ENCODE peak calls at places on chromosomes 5 and 9, in nine cellular contexts. Z is GM12878, S is Peyer's patch, Y is body of pancreas, J is A549, W is spleen, T is IMR-90, M is tibial nerve, F is heart left ventricle. B is an unnamed sample.

GRCh38 chr5:56910123-56910951 is 941 bp downstream of the SETD9 start:
- DNase-seq in S (peak), J (no peak), Z (no peak), F (peak), Y (no peak), T (no peak), W (peak), M (peak), B (peak)

GRCh38 chr9:10009401-10009800 is 603.4 kb downstream of the PTPRD start:
- DNase-seq in M (no peak), W (no peak), F (no peak), T (no peak), J (no peak), Z (no peak), Y (no peak), S (no peak), B (no peak)

GRCh38 chr9:32180597-32180996 is 203.8 kb upstream of the ACO1 start:
- DNase-seq in M (no peak), W (no peak), T (no peak), J (no peak), Y (no peak), F (no peak), Z (no peak), S (no peak), B (no peak)

GRCh38 chr9:136857166-136857565 is 5.0 kb downstream of the MAMDC4 start:
- DNase-seq in S (no peak), Z (no peak), F (no peak), Y (peak), T (no peak), J (no peak), M (no peak), W (peak), B (no peak)

GRCh38 chr9:20684865-20685696 is 1.0 kb downstream of the FOCAD start:
- DNase-seq in J (peak), F (no peak), Z (no peak), Y (no peak), M (no peak), W (no peak), T (peak), S (no peak), B (no peak)

GRCh38 chr5:1895771-1896420 is 13.2 kb upstream of the IRX4 start:
- DNase-seq in J (no peak), W (peak), M (no peak), T (no peak), F (no peak), S (no peak), Z (no peak), Y (no peak), B (no peak)

GRCh38 chr9:115229496-115229895 is 111.5 kb upstream of the TNC start:
- DNase-seq in T (no peak), M (no peak), F (no peak), S (no peak), Y (no peak), Z (no peak), W (no peak), J (no peak), B (no peak)

GRCh38 chr5:78293856-78294249 is 645 bp downstream of the AP3B1 start:
- DNase-seq in S (no peak), J (no peak), F (no peak), Y (no peak), M (no peak), Z (no peak), W (no peak), T (no peak), B (no peak)

GRCh38 chr5:40385544-40385943 is 294.2 kb upstream of the PTGER4 start:
- DNase-seq in S (no peak), T (peak), Y (no peak), F (no peak), J (no peak), M (no peak), W (no peak), Z (no peak), B (no peak)

GRCh38 chr5:41871866-41872265 is 1.6 kb upstream of the OXCT1 start:
- DNase-seq in W (no peak), S (no peak), M (no peak), J (no peak), F (no peak), Z (no peak), T (peak), Y (no peak), B (no peak)

GRCh38 chr5:151596839-151597539 is 5.9 kb upstream of the FAT2 start:
- DNase-seq in S (no peak), J (no peak), M (no peak), Z (no peak), Y (no peak), W (no peak), T (no peak), F (no peak), B (no peak)

GRCh38 chr5:132427285-132428146 is 58.0 kb downstream of the SLC22A5 start:
- DNase-seq in Y (peak), F (no peak), T (no peak), J (no peak), M (no peak), W (peak), Z (no peak), S (peak), B (no peak)

GRCh38 chr5:95446560-95447221 is 55.5 kb downstream of the FAM81B start:
- DNase-seq in F (no peak), W (no peak), Z (no peak), S (no peak), J (no peak), Y (no peak), M (no peak), T (peak), B (no peak)

GRCh38 chr9:33349743-33350142 is 52.6 kb downstream of the AQP7 start:
- DNase-seq in Z (no peak), S (no peak), F (no peak), T (no peak), W (no peak), M (no peak), J (no peak), Y (no peak), B (no peak)

GRCh38 chr5:61333351-61334223 is 1.5 kb downstream of the ZSWIM6 start:
- DNase-seq in S (peak), M (no peak), T (no peak), W (peak), Y (peak), Z (no peak), F (peak), J (no peak), B (peak)

GRCh38 chr5:127602481-127602880 is 46.4 kb upstream of the CTXN3 start:
- DNase-seq in W (no peak), J (no peak), S (no peak), M (no peak), T (no peak), Z (no peak), Y (no peak), F (no peak), B (no peak)

GRCh38 chr5:33938881-33939280 is 2.7 kb downstream of the RXFP3 start:
- DNase-seq in Y (no peak), F (peak), M (no peak), Z (no peak), T (no peak), S (no peak), W (no peak), J (no peak), B (no peak)

GRCh38 chr9:11973011-11973410 is 720.2 kb upstream of the TYRP1 start:
- DNase-seq in Z (no peak), W (no peak), S (no peak), T (no peak), F (no peak), Y (no peak), J (no peak), M (no peak), B (no peak)

GRCh38 chr9:121388140-121388925 is 18.3 kb upstream of the STOM start:
- DNase-seq in Y (no peak), J (no peak), S (no peak), F (no peak), T (peak), W (no peak), Z (no peak), M (no peak), B (no peak)

GRCh38 chr5:60346391-60346790 is 353.6 kb downstream of the DEPDC1B start:
- DNase-seq in F (no peak), S (no peak), Z (no peak), M (no peak), J (no peak), Y (no peak), T (no peak), W (no peak), B (no peak)

GRCh38 chr9:18474778-18475177 is 825 bp downstream of the ADAMTSL1 start:
- DNase-seq in T (peak), Z (no peak), J (no peak), M (no peak), Y (no peak), F (no peak), W (no peak), S (no peak), B (no peak)
- TF ChIP-seq CTCF in T (no peak), Z (no peak), J (no peak), M (no peak), Y (no peak), F (no peak), W (no peak), S (no peak), B (no peak)

GRCh38 chr5:172714491-172715420 is 56.2 kb downstream of the DUSP1 start:
- DNase-seq in F (peak), W (peak), J (peak), Y (peak), Z (no peak), T (peak), S (peak), M (peak), B (peak)

GRCh38 chr5:172713809-172714490 is 57.0 kb downstream of the DUSP1 start:
- DNase-seq in T (no peak), S (no peak), F (peak), M (no peak), W (peak), J (no peak), Z (no peak), Y (no peak), B (no peak)

GRCh38 chr5:172716796-172717313 is 54.1 kb downstream of the DUSP1 start:
- DNase-seq in J (peak), T (peak), Z (no peak), W (peak), F (peak), S (peak), Y (peak), M (peak), B (peak)

GRCh38 chr5:172715931-172716682 is 54.9 kb downstream of the DUSP1 start:
- DNase-seq in M (no peak), S (no peak), Z (no peak), T (no peak), Y (no peak), J (peak), F (peak), W (no peak), B (no peak)

DNA sequence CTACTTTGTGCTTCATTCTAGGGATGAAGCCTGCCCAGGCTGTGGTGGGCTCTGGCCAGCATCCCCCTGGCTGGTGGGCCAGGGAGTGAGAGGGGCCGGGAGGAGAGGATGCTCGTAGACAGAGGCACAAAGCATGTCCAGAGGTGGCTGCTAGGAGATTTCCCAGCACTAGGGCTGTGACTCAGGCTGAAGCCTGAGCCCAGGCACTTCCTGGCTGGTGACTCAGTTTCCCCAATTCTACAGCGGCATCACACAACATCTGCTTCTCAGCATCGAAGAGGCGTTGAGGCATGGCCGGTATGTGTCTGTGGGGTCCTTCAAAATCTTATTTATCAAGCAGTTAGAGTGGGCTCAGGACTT is 55.6 kb downstream of the DUSP1 start:
- DNase-seq in M (no peak), J (no peak), T (no peak), Z (no peak), S (no peak), Y (no peak), F (no peak), W (no peak), B (no peak)
- H3K27ac ChIP-seq in M (peak), J (peak), T (no peak), Z (no peak), S (no peak), Y (peak), F (peak), W (peak), B (peak)

DNA sequence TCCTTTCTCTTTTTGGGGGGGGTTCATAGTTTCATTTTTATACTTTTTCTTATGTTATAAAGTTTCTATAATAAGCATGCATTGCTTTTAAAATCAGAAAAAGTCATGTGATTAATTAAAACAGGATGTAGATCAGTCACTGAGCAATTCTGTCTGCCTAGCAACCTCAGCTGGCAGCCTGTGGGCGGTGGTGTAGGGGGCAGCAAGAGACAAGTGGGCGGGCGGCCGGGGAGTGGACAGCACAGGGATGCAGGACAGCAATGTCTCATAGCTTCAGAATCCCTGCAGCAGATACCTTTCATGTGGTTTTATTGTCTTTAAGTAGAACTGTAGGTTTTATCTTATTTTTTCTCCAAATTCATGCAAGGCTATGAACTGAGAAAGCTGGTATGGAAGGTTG is 101.9 kb upstream of the S1PR3 start:
- DNase-seq in Z (no peak), Y (no peak), F (no peak), W (no peak), S (no peak), T (peak), M (no peak), J (no peak), B (no peak)
- TF ChIP-seq POLR2A in Z (no peak), Y (no peak), F (no peak), W (no peak), S (no peak), T (no peak), M (no peak), J (no peak), B (no peak)

DNA sequence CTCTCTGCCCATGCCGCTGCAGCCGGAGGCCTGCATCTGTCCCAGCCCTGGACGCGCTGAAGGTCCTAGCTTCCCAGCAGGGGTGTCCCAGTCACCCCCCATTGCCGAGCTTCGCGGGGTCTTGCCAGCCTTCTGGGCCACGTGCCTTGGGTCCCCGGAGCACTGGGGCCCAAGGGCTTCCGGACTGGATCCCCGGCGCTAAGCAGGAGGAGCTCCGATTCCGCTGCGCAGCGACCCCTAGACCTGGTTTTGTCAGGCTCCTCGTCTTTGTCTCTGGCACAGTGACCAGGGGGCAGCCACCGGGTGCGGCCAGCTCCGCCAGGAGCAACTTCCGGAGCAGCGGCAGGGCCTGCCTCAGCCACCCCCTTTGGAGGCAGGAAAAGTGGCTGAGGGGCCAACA is 3.3 kb upstream of the IRX1 start:
- DNase-seq in J (no peak), F (no peak), S (no peak), Y (no peak), M (no peak), T (no peak), W (no peak), Z (no peak), B (no peak)
- TF ChIP-seq CTCF in J (no peak), F (no peak), S (no peak), Y (no peak), M (no peak), T (no peak), W (no peak), Z (no peak), B (no peak)

DNA sequence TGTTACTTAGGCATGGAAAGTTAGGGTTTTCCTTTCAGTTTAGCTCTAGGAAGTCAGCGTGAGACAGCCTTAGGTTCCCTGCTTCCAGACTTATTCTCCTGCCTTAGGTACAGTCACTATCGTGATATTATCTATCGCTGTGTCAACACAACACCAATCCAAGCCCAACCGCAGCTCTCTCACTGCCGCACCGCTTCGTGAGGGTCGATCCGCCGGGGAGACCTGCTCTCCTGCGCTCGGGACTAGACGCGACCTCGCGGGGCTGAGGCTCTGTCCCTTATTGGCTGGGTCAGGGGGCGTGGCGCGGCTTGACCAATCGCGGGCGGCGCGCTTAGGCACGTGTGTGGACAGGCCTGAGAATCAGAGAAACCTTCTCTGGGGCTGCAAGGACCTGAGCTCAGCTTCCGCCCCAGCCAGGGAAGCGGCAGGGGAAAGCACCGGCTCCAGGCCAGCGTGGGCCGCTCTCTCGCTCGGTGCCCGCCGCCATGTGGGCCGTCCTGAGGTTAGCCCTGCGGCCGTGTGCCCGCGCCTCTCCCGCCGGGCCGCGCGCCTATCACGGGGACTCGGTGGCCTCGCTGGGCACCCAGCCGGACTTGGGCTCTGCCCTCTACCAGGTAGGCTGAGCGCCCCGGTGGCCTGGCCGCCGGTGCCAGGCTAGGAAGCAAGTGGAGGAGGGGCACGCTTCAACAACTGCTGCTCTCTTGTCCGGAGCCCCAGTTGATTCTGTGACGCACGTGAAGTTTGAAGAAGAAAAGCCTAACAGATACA is at the start of gene MCCC2:
- DNase-seq in T (peak), M (peak), S (peak), F (peak), Z (peak), W (peak), Y (peak), J (peak), B (peak)
- H3K27ac ChIP-seq in T (peak), M (peak), S (peak), F (peak), Z (peak), W (peak), Y (peak), J (peak), B (peak)

DNA sequence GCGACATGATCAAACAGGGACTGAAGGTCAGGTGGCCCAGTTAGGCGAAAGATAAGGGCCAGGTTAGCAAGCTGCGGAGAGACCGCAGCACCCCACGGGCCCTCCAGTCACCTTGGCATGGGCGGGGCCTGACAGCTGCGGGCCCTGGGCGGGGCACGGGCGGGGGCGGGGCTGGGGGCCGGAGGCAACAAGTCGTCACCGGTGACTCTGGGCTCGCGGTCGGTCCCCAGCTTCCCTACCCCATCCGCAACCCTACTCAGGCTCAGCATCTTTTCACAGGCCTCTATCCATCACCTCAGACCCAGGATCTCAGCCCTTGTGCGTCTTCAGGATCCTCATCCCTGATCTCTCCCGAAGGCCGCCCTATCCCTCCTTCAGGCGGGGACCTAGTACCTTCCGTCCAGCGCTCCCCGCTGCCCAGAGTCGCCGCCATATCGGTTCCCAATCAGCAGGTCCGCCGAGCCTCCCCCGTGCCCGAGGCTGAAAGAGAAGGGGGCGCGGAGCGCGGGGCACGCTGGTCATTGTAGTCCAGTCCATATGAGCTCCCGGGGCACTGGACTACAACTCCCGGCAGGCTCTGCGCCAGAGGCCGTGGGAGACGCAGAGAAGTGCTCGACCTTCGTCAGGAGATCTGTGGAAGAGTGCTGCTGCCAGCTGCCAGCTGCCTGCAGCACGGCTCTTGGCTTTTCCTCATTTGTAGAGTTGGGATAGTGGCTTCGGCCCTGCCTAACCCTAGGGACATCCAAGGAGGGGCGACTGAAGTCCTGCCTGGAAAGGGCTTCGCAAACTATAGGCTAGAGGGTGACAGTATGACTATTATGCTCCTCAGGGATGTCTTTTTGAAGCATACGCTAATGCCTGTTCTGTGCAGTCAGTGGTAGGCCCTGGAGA is at the start of gene DNAJC18:
- DNase-seq in J (peak), S (peak), M (peak), W (peak), Y (peak), F (peak), T (peak), Z (peak), B (peak)
- TF ChIP-seq POLR2A in J (peak), S (peak), M (peak), W (peak), Y (no peak), F (no peak), T (peak), Z (peak), B (no peak)

GRCh38 chr9:127974002-127974768 is 6.6 kb downstream of the EEIG1 start:
- DNase-seq in J (no peak), S (no peak), T (no peak), Y (peak), M (no peak), Z (no peak), W (no peak), F (peak), B (no peak)
- TF ChIP-seq CTCF in J (no peak), S (no peak), T (no peak), Y (no peak), M (no peak), Z (no peak), W (no peak), F (no peak), B (no peak)

GRCh38 chr5:16459451-16459850 is 6.1 kb downstream of the ZNF622 start:
- DNase-seq in Y (no peak), S (no peak), W (no peak), Z (no peak), T (no peak), F (no peak), M (no peak), J (no peak), B (no peak)
- H3K27ac ChIP-seq in Y (no peak), S (no peak), W (no peak), Z (no peak), T (no peak), F (peak), M (no peak), J (no peak), B (no peak)

DNA sequence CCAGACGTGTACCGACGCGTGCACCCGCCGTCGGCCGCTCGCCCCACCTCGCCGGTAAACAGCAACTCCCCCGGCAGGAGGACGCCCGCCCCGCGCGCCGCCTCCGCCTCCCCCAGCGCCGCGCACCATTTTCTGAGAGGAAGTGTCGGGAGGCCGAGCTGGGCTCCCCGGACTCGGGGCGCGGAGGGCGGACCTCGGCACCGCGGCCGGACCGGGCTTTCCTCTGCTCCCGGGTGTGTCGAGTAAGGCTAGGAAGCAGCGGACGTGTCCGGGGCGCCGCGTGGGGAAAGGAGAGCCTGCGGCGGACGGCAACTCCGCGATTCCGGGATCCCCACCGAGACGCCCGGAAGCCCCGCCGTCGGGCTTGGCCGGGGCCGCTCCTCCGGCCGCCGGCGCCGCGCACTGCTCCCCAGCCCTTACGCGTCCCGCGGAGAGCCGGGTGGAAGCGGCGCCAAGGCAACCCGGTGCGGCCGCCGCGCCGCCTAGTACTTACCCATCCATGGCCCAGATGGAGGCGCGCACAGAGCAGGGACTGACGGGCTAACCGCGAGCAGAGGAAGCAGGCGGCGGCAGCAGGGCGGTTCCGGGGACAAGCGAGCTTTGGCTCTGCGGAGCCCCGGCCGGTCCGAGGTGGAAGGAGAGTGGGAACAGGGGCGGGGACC is at the start of gene PTBP3:
- DNase-seq in W (peak), Z (no peak), S (peak), J (peak), F (peak), T (peak), M (peak), Y (peak), B (peak)
- TF ChIP-seq POLR2A in W (peak), Z (peak), S (peak), J (peak), F (no peak), T (peak), M (peak), Y (peak), B (peak)